ENCODE peak calls at places on chromosomes 4 and X, in five cellular contexts. J is suprapubic skin, E is fibroblast of lung, D is AG10803, K is choroid plexus epithelial cell. W is an unnamed sample.

GRCh38 chrX:18920566-18920965 is 63.3 kb downstream of the PHKA2 start:
- DNase-seq in J (no peak), E (no peak), D (no peak), K (no peak), W (no peak)

GRCh38 chr4:19686456-19686855 is 565.2 kb upstream of the SLIT2 start:
- DNase-seq in J (no peak), E (no peak), D (no peak), K (no peak), W (no peak)

GRCh38 chr4:123737156-123737555 is 340.6 kb downstream of the SPRY1 start:
- DNase-seq in J (no peak), E (no peak), D (no peak), K (no peak), W (no peak)

GRCh38 chrX:136260801-136261200 is 9.6 kb upstream of the MAP7D3 start:
- DNase-seq in J (no peak), E (peak), D (peak), K (peak), W (no peak)

GRCh38 chr4:97639961-97640360 is 503.3 kb downstream of the STPG2 start:
- DNase-seq in J (no peak), E (no peak), D (no peak), K (no peak), W (no peak)

GRCh38 chr4:159222158-159222557 is 119.3 kb downstream of the RAPGEF2 start:
- DNase-seq in J (no peak), E (no peak), D (no peak), K (no peak), W (no peak)

GRCh38 chr4:14529653-14530052 is 472.6 kb upstream of the CPEB2 start:
- DNase-seq in J (no peak), E (peak), D (no peak), K (peak), W (no peak)

GRCh38 chr4:48268956-48269860 is at the start of gene TEC:
- DNase-seq in J (peak), E (peak), D (peak), K (peak), W (peak)

GRCh38 chrX:45110494-45110893 is 90.2 kb downstream of the DIPK2B start:
- DNase-seq in J (no peak), E (no peak), D (no peak), K (no peak), W (no peak)

GRCh38 chrX:3393168-3393567 is 46.7 kb upstream of the MXRA5 start:
- DNase-seq in J (no peak), E (no peak), D (no peak), K (peak), W (no peak)

GRCh38 chr4:83255584-83255983 is 29.0 kb downstream of the COQ2 start:
- DNase-seq in J (no peak), E (peak), D (peak), K (peak), W (no peak)

GRCh38 chr4:32032136-32032672 is 1312.0 kb downstream of the PCDH7 start:
- DNase-seq in J (no peak), E (no peak), D (no peak), K (no peak), W (no peak)

GRCh38 chrX:69320116-69320515 is 154.9 kb upstream of the PJA1 start:
- DNase-seq in J (no peak), E (no peak), D (no peak), K (no peak), W (no peak)

GRCh38 chr4:121108557-121108956 is 36.2 kb upstream of the NDNF start:
- DNase-seq in J (no peak), E (no peak), D (no peak), K (no peak), W (no peak)

GRCh38 chr4:110510955-110511544 is 35.1 kb downstream of the ENPEP start:
- DNase-seq in J (no peak), E (peak), D (peak), K (peak), W (no peak)

GRCh38 chrX:25023908-25024307 is 8.1 kb upstream of the ARX start:
- DNase-seq in J (no peak), E (no peak), D (no peak), K (no peak), W (no peak)

GRCh38 chrX:41734530-41734929 is 10.5 kb downstream of the GPR82 start:
- DNase-seq in J (no peak), E (no peak), D (peak), K (peak), W (peak)

GRCh38 chr4:184824776-184825393 is 883 bp downstream of the ACSL1 start:
- DNase-seq in J (peak), E (no peak), D (no peak), K (no peak), W (no peak)

GRCh38 chrX:10327651-10328050 is 170.9 kb downstream of the CLCN4 start:
- DNase-seq in J (no peak), E (peak), D (no peak), K (no peak), W (peak)

GRCh38 chrX:38060331-38060878 is 54.1 kb downstream of the SYTL5 start:
- DNase-seq in J (no peak), E (peak), D (no peak), K (no peak), W (no peak)

GRCh38 chrX:19852014-19853005 is 35.1 kb downstream of the SH3KBP1 start:
- DNase-seq in J (no peak), E (peak), D (peak), K (peak), W (no peak)

GRCh38 chr4:74674750-74675149 is 119.6 kb downstream of the BTC start:
- DNase-seq in J (no peak), E (no peak), D (no peak), K (peak), W (no peak)

GRCh38 chr4:123250843-123251242 is 145.8 kb upstream of the SPRY1 start:
- DNase-seq in J (no peak), E (peak), D (peak), K (peak), W (no peak)

GRCh38 chr4:87624698-87625097 is 16.4 kb downstream of the DSPP start:
- DNase-seq in J (no peak), E (no peak), D (no peak), K (no peak), W (no peak)

GRCh38 chrX:109952050-109952449 is 50.9 kb upstream of the TMEM164 start:
- DNase-seq in J (no peak), E (peak), D (peak), K (no peak), W (peak)

GRCh38 chr4:24557036-24558022 is 27.0 kb downstream of the DHX15 start:
- DNase-seq in J (no peak), E (peak), D (peak), K (peak), W (no peak)

GRCh38 chr4:52877694-52878093 is 15.6 kb downstream of the RASL11B start:
- DNase-seq in J (no peak), E (peak), D (no peak), K (peak), W (no peak)

DNA sequence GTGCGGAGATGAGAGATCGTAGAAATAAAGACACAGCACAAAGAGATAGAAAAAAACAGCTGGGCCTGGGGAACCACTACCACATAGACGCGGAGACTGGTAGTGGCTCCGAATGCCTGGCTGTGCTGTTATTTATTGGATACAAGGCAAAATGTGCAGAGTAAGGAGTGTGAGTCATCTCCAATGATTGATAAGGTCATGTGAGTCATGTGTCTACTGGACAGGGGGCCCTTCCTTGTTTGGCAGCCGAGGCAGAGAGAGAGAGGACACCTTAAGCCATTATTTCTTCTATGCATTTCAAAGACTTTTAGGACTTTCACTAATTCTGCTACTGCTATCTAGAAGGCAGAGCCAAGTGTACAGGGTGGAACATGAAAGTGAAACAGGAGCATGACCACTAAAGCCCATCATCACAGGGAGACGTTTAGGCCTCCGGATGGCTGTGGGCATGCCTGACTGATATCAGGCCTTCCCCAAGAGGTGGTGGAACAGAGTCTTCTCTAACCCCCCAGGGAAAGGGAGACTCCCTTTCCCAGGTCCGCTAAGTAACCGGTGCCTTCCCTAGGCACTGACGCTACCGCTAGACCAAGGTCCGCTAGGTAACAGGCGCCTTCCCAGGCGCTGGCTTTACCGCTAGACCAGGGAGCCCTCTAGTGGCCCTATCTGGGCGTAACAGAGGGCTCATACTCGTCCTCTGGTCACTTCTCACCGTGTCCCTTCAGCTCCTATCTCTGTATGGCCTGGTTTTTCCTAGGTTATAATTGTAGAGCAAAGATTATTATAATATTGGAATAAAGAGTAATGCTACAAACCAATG is 921.5 kb upstream of the PCDH10 start:
- DNase-seq in J (no peak), E (peak), D (peak), K (peak), W (peak)
- TF ChIP-seq CTCF in J (no peak), E (peak), D (peak), K (peak), W (peak)

DNA sequence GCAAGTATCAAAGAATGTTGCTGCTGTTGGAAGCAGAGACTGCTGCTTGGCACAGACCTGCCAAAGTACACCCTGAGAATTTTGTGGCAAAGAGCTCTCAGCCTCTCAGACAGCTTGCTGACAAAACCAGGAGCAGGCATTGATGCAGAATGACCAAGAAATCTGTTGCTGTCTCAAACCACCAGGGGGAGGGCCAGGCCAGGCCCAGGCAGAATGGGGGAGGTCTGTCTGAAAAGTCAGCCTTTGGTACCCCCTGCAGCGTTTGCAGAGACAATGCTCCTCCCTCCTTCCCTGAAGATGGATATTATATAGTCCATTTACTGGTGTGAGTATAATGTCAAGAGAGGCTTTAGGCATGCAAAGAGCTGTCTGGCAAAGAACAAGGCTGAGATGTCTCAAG is 52.9 kb upstream of the TRPC5OS start:
- DNase-seq in J (no peak), E (no peak), D (peak), K (peak), W (peak)
- TF ChIP-seq CTCF in J (no peak), E (no peak), D (peak), K (peak), W (peak)

GRCh38 chr4:2186133-2186864 is 55.6 kb downstream of the HAUS3 start:
- DNase-seq in J (no peak), E (peak), D (no peak), K (peak), W (peak)
- TF ChIP-seq CTCF in J (no peak), E (peak), D (no peak), K (peak), W (peak)

GRCh38 chrX:106208154-106208553 is 40.0 kb downstream of the PWWP3B start:
- DNase-seq in J (no peak), E (peak), D (no peak), K (no peak), W (no peak)
- TF ChIP-seq CTCF in J (no peak), E (no peak), D (no peak), K (no peak), W (no peak)

GRCh38 chrX:87064522-87064921 is 453.1 kb upstream of the KLHL4 start:
- DNase-seq in J (no peak), E (peak), D (no peak), K (no peak), W (no peak)
- TF ChIP-seq CTCF in J (no peak), E (no peak), D (no peak), K (no peak), W (no peak)

GRCh38 chrX:129678176-129678880 is 23.6 kb upstream of the APLN start:
- DNase-seq in J (no peak), E (peak), D (peak), K (no peak), W (peak)
- TF ChIP-seq CTCF in J (no peak), E (no peak), D (no peak), K (no peak), W (peak)

DNA sequence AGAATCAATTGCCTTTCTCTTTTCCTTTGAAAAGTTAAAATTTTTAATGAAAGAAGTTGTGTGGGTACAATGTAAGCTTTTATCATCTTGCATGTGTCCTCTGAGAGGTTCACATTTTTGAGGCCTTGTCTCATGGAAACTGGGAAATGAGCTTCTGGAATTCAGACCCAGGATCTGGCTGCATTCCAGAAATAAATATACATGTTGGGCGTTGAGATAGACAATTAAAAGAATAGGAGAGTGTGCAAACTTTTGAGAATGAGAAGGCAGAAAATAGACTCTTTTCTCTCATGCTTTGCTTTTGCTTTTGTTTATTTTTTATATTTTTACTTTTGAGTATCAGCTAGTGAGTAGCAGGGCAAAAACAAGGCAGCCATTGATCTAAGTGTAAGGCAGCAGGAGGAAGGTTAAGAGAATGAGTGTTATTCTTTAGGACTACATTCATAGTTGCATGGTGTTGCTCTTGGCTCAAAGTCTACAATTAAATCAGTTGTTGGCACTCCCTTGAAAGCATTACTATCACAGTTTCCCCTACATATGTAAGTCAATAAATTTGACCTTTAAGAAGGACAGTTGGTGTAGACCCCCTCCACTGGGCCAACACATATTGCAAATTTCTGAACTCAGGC is 12.4 kb downstream of the SHROOM3 start:
- DNase-seq in J (no peak), E (peak), D (no peak), K (peak), W (no peak)
- TF ChIP-seq CTCF in J (no peak), E (no peak), D (no peak), K (no peak), W (no peak)